ENCODE peak calls at places on chromosomes 6 and 20, in nine cellular contexts. L is mucosa of descending colon; S is BJ; P is left lung; Y is uterus; F is heart left ventricle; A is psoas muscle; Q is CD4-positive, alpha-beta memory T cell; I is lower lobe of right lung. X is an unnamed sample.

GRCh38 chr6:33752139-33753015 is 5.7 kb upstream of the IP6K3 start:
- DNase-seq in L (peak; percentile 82), S (no peak), P (no peak), Y (no peak), F (no peak), A (no peak), Q (no peak), I (no peak), X (no peak)

GRCh38 chr20:49795125-49795424 is 17.6 kb upstream of the SLC9A8 start:
- DNase-seq in L (no peak), S (no peak), P (no peak), Y (no peak), F (no peak), A (no peak), Q (no peak), I (no peak), X (no peak)

GRCh38 chr20:46631212-46631869 is 19.9 kb downstream of the SLC13A3 start:
- DNase-seq in L (no peak), S (no peak), P (peak; percentile 79), Y (no peak), F (no peak), A (no peak), Q (no peak), I (peak; percentile 66), X (no peak)

GRCh38 chr6:142207265-142207877 is 60.3 kb downstream of the VTA1 start:
- DNase-seq in L (no peak), S (no peak), P (no peak), Y (peak; percentile 26), F (peak; percentile 20), A (no peak), Q (peak; percentile 34), I (peak; percentile 51), X (peak; percentile 48)

GRCh38 chr20:50610212-50610718 is 81.1 kb downstream of the RIPOR3 start:
- DNase-seq in L (no peak), S (no peak), P (no peak), Y (no peak), F (no peak), A (no peak), Q (no peak), I (no peak), X (no peak)

GRCh38 chr6:29627762-29628418 is 5.1 kb downstream of the GABBR1 start:
- DNase-seq in L (peak; percentile 72), S (no peak), P (peak; percentile 92), Y (peak; percentile 90), F (peak; percentile 83), A (peak; percentile 78), Q (peak; percentile 50), I (peak; percentile 67), X (peak; percentile 83)

GRCh38 chr6:156589281-156589680 is 187.9 kb upstream of the ARID1B start:
- DNase-seq in L (no peak), S (peak; percentile 29), P (no peak), Y (no peak), F (no peak), A (no peak), Q (no peak), I (no peak), X (no peak)

GRCh38 chr6:149275621-149276020 is 41.9 kb upstream of the TAB2 start:
- DNase-seq in L (no peak), S (no peak), P (no peak), Y (no peak), F (no peak), A (no peak), Q (no peak), I (no peak), X (no peak)

GRCh38 chr6:112366695-112367546 is 19.8 kb downstream of the RFPL4B start:
- DNase-seq in L (no peak), S (no peak), P (peak; percentile 75), Y (no peak), F (no peak), A (no peak), Q (no peak), I (no peak), X (no peak)

GRCh38 chr6:111072801-111073360 is 14.4 kb upstream of the SLC16A10 start:
- DNase-seq in L (no peak), S (no peak), P (no peak), Y (no peak), F (no peak), A (no peak), Q (no peak), I (no peak), X (no peak)

GRCh38 chr6:10383312-10384063 is 31.4 kb downstream of the TFAP2A start:
- DNase-seq in L (no peak), S (no peak), P (peak; percentile 77), Y (no peak), F (no peak), A (peak; percentile 14), Q (no peak), I (no peak), X (peak; percentile 77)

GRCh38 chr6:144353871-144354314 is 68.8 kb downstream of the UTRN start:
- DNase-seq in L (no peak), S (no peak), P (no peak), Y (no peak), F (no peak), A (no peak), Q (peak; percentile 47), I (no peak), X (no peak)

GRCh38 chr20:62660216-62660615 is 17.9 kb downstream of the SLCO4A1 start:
- DNase-seq in L (no peak), S (no peak), P (no peak), Y (no peak), F (no peak), A (no peak), Q (no peak), I (no peak), X (no peak)
- H3K36me3 ChIP-seq in L (no peaks in the 10 kb centered on the region), S (no peaks in the 10 kb centered on the region), P (peaks cover 90% of the 10 kb centered on the region), Y (no peaks in the 10 kb centered on the region), F (peaks cover 15% of the 10 kb centered on the region), A (no peaks in the 10 kb centered on the region), Q (no peaks in the 10 kb centered on the region), I (peaks cover 61% of the 10 kb centered on the region), X (peaks cover 4% of the 10 kb centered on the region)

DNA sequence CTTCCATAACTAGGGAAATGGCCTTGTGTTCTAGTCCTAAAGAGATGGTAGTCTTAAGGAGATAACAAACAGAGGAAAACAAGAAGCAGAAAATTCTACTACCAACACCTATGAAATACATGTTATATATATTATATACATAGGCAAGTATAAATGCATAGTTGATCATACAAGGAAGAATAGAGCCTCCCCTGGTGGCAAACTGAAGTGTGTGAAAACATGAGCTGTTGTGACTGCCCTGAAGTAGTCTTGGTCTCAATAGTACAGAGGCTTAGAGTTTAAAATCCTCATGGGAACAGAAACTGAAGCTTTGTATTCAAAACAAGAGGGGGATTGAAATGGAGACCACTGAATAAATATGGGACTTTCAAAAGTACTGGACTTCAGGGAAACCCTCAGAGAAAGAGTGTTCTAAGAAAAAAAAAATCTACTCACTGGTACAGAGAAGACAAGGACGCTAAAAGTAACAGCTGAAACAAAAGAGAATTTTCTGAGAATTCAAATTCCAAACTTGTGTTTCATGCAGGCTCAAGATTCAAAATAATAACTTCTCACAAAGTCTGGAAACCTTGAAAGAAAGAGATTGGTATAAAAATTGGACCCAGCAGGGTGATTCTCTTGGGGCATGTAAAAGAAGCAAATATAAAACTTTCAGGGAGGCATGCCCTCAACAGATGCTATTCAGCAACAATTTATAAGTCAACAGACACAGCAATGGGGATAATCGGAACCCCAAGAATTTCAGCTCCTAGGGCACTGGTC is 59.7 kb upstream of the SAMD3 start:
- DNase-seq in L (no peak), S (no peak), P (no peak), Y (no peak), F (no peak), A (no peak), Q (peak; percentile 49), I (no peak), X (no peak)
- H3K36me3 ChIP-seq in L (no peaks in the 10 kb centered on the region), S (no peaks in the 10 kb centered on the region), P (no peaks in the 10 kb centered on the region), Y (no peaks in the 10 kb centered on the region), F (no peaks in the 10 kb centered on the region), A (no peaks in the 10 kb centered on the region), Q (no peaks in the 10 kb centered on the region), I (no peaks in the 10 kb centered on the region), X (no peaks in the 10 kb centered on the region)

GRCh38 chr20:38853759-38854158 is 48.3 kb downstream of the PPP1R16B start:
- DNase-seq in L (no peak), S (no peak), P (no peak), Y (no peak), F (no peak), A (no peak), Q (no peak), I (no peak), X (no peak)

GRCh38 chr20:38854654-38855066 is 49.2 kb downstream of the PPP1R16B start:
- DNase-seq in L (no peak), S (no peak), P (no peak), Y (no peak), F (no peak), A (no peak), Q (no peak), I (no peak), X (no peak)

GRCh38 chr20:38857703-38858102 is 52.2 kb downstream of the PPP1R16B start:
- DNase-seq in L (no peak), S (no peak), P (no peak), Y (no peak), F (no peak), A (no peak), Q (no peak), I (no peak), X (no peak)

GRCh38 chr20:38856570-38856969 is 51.1 kb downstream of the PPP1R16B start:
- DNase-seq in L (no peak), S (no peak), P (no peak), Y (no peak), F (no peak), A (no peak), Q (no peak), I (no peak), X (no peak)

GRCh38 chr20:38855356-38855755 is 49.9 kb downstream of the PPP1R16B start:
- DNase-seq in L (no peak), S (no peak), P (no peak), Y (no peak), F (no peak), A (no peak), Q (no peak), I (no peak), X (no peak)
- H3K36me3 ChIP-seq in L (no peaks in the 10 kb centered on the region), S (no peaks in the 10 kb centered on the region), P (no peaks in the 10 kb centered on the region), Y (no peaks in the 10 kb centered on the region), F (no peaks in the 10 kb centered on the region), A (no peaks in the 10 kb centered on the region), Q (no peaks in the 10 kb centered on the region), I (no peaks in the 10 kb centered on the region), X (no peaks in the 10 kb centered on the region)

GRCh38 chr6:140540743-140541142 is 1166.3 kb upstream of the CITED2 start:
- DNase-seq in L (no peak), S (no peak), P (no peak), Y (no peak), F (no peak), A (no peak), Q (no peak), I (no peak), X (no peak)

GRCh38 chr6:140537834-140538680 is 1163.6 kb upstream of the CITED2 start:
- DNase-seq in L (no peak), S (peak; percentile 100), P (no peak), Y (peak; percentile 50), F (peak; percentile 20), A (no peak), Q (no peak), I (no peak), X (peak; percentile 92)

GRCh38 chr6:140538926-140539325 is 1164.5 kb upstream of the CITED2 start:
- DNase-seq in L (no peak), S (no peak), P (no peak), Y (no peak), F (no peak), A (no peak), Q (no peak), I (no peak), X (no peak)

GRCh38 chr6:140535511-140535910 is 1161.1 kb upstream of the CITED2 start:
- DNase-seq in L (no peak), S (no peak), P (no peak), Y (no peak), F (no peak), A (no peak), Q (no peak), I (no peak), X (no peak)

GRCh38 chr6:140537211-140537610 is 1162.8 kb upstream of the CITED2 start:
- DNase-seq in L (no peak), S (no peak), P (no peak), Y (no peak), F (no peak), A (no peak), Q (no peak), I (no peak), X (no peak)
- H3K36me3 ChIP-seq in L (no peaks in the 10 kb centered on the region), S (no peaks in the 10 kb centered on the region), P (no peaks in the 10 kb centered on the region), Y (no peaks in the 10 kb centered on the region), F (no peaks in the 10 kb centered on the region), A (no peaks in the 10 kb centered on the region), Q (no peaks in the 10 kb centered on the region), I (no peaks in the 10 kb centered on the region), X (peaks cover 11% of the 10 kb centered on the region)